ENCODE peak calls at places on chromosome 12, in four cellular contexts. I is PC-3, P is HCT116, F is GM23248. V is an unnamed sample.

GRCh38 chr12:39824505-39825198 is 205.0 kb upstream of the ABCD2 start:
- DNase-seq in I (no peak), P (no peak), F (peak; percentile 22), V (peak; percentile 7)

GRCh38 chr12:115149685-115150378 is 465.9 kb upstream of the TBX3 start:
- DNase-seq in I (peak; percentile 79), P (no peak), F (peak; percentile 93), V (no peak)

GRCh38 chr12:67428431-67428830 is 159.3 kb downstream of the CAND1 start:
- DNase-seq in I (peak; percentile 76), P (no peak), F (peak; percentile 41), V (no peak)

GRCh38 chr12:100391856-100392255 is 35.0 kb downstream of the SLC17A8 start:
- DNase-seq in I (peak; percentile 54), P (no peak), F (peak; percentile 9), V (no peak)

GRCh38 chr12:98373982-98374381 is 141.4 kb upstream of the TMPO start:
- DNase-seq in I (no peak), P (no peak), F (peak; percentile 39), V (no peak)

GRCh38 chr12:14514946-14515345 is 52.7 kb downstream of the PLBD1 start:
- DNase-seq in I (no peak), P (no peak), F (peak; percentile 40), V (no peak)

GRCh38 chr12:32776258-32776657 is 20.6 kb upstream of the YARS2 start:
- DNase-seq in I (peak; percentile 71), P (no peak), F (no peak), V (no peak)

GRCh38 chr12:19971396-19971802 is 396.9 kb upstream of the PDE3A start:
- DNase-seq in I (no peak), P (peak; percentile 6), F (peak; percentile 17), V (no peak)

GRCh38 chr12:77940011-77940423 is 109.3 kb downstream of the NAV3 start:
- DNase-seq in I (peak; percentile 90), P (peak; percentile 85), F (peak; percentile 93), V (no peak)

GRCh38 chr12:57893460-57894353 is 47.2 kb upstream of the CTDSP2 start:
- DNase-seq in I (no peak), P (no peak), F (peak; percentile 94), V (peak; percentile 72)

GRCh38 chr12:130715150-130715995 is 726 bp downstream of the RIMBP2 start:
- DNase-seq in I (no peak), P (no peak), F (no peak), V (peak; percentile 70)

GRCh38 chr12:7555752-7556151 is 52.2 kb upstream of the CD163 start:
- DNase-seq in I (peak; percentile 4), P (peak; percentile 48), F (peak; percentile 86), V (no peak)

GRCh38 chr12:52618866-52619265 is 507 bp upstream of the KRT73 start:
- DNase-seq in I (no peak), P (no peak), F (no peak), V (no peak)

GRCh38 chr12:100166232-100166631 is 23.6 kb upstream of the BLTP3B start:
- DNase-seq in I (no peak), P (no peak), F (no peak), V (no peak)

GRCh38 chr12:105741786-105742566 is 396.8 kb downstream of the NUAK1 start:
- DNase-seq in I (peak; percentile 64), P (no peak), F (peak; percentile 99), V (no peak)

GRCh38 chr12:111687255-111687654 is 1.4 kb downstream of the ACAD10 start:
- DNase-seq in I (peak; percentile 43), P (no peak), F (peak; percentile 30), V (peak; percentile 27)

GRCh38 chr12:21657336-21658077 is at the start of gene LDHB:
- DNase-seq in I (peak; percentile 90), P (peak; percentile 95), F (peak; percentile 96), V (peak; percentile 92)

GRCh38 chr12:89951050-89951693 is 242.5 kb upstream of the ATP2B1 start:
- DNase-seq in I (peak; percentile 97), P (no peak), F (peak; percentile 79), V (no peak)

GRCh38 chr12:2013111-2013510 is 8.9 kb upstream of the DCP1B start:
- DNase-seq in I (no peak), P (no peak), F (peak; percentile 38), V (no peak)

GRCh38 chr12:2008677-2009076 is 4.4 kb upstream of the DCP1B start:
- DNase-seq in I (no peak), P (no peak), F (no peak), V (no peak)

GRCh38 chr12:2013527-2014223 is 9.4 kb upstream of the DCP1B start:
- DNase-seq in I (no peak), P (no peak), F (peak; percentile 35), V (peak; percentile 69)

GRCh38 chr12:2011641-2012607 is 7.7 kb upstream of the DCP1B start:
- DNase-seq in I (no peak), P (no peak), F (no peak), V (no peak)

DNA sequence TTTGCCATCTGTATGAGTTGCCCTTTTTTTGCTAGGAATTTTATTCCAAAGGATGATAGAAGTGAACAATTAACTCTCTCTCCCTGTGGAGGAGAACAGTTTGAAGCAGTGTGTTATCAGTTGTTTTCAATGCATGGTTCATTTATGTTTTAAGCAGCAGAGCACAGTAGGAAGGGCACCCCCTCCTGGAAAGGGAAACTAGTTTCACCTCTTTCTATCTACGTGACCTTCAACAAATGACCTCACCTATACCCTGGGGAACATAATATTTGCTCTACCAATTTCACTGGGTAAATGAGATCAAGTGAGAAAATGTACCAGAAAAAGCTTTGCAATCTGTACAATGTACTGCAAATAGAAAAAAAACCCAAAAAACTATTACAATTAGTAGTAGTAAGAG is 5.4 kb upstream of the DCP1B start:
- DNase-seq in I (no peak), P (no peak), F (no peak), V (no peak)
- TF ChIP-seq EZH2phosphoT487 in I (no peak), P (no peak), F (no peak), V (no peak)

GRCh38 chr12:56776654-56777053 is 13.5 kb downstream of the HSD17B6 start:
- DNase-seq in I (no peak), P (no peak), F (no peak), V (no peak)

GRCh38 chr12:56769868-56770267 is 6.7 kb downstream of the HSD17B6 start:
- DNase-seq in I (no peak), P (no peak), F (no peak), V (no peak)

GRCh38 chr12:56775638-56776037 is 12.5 kb downstream of the HSD17B6 start:
- DNase-seq in I (no peak), P (no peak), F (peak; percentile 38), V (no peak)

GRCh38 chr12:56773113-56773512 is 10.0 kb downstream of the HSD17B6 start:
- DNase-seq in I (no peak), P (no peak), F (no peak), V (no peak)

GRCh38 chr12:56772625-56773024 is 9.5 kb downstream of the HSD17B6 start:
- DNase-seq in I (no peak), P (no peak), F (no peak), V (no peak)
- TF ChIP-seq EZH2phosphoT487 in I (no peak), P (no peak), F (no peak), V (no peak)

DNA sequence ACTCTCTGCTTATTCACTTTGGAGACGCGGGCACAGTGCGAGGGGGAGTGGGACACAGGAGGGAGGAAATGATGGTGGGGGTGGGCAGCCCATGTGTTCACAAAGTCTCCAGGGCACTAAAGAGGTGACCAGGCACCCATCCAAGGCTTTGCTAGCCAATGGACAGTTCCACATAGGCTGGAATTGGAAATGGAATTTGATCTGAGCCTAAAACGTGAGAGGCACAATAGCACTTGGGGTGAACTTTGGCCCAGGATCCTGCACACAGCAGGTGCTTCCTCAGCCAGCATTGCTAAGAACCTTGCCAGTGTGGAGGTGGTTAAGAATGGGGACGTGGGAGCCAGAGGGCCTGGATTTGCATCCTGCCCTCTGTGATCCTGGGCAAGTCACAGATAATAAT is 193.8 kb downstream of the CHST11 start:
- DNase-seq in I (no peak), P (no peak), F (no peak), V (no peak)
- TF ChIP-seq EZH2phosphoT487 in I (no peak), P (no peak), F (no peak), V (no peak)

GRCh38 chr12:88225776-88226175 is 83.7 kb downstream of the TMTC3 start:
- DNase-seq in I (no peak), P (no peak), F (no peak), V (no peak)
- TF ChIP-seq EZH2phosphoT487 in I (no peak), P (no peak), F (no peak), V (no peak)

GRCh38 chr12:49538740-49539403 is at the start of gene KCNH3:
- DNase-seq in I (peak; percentile 69), P (peak; percentile 37), F (peak; percentile 82), V (peak; percentile 93)

GRCh38 chr12:49541140-49541861 is 2.5 kb downstream of the KCNH3 start:
- DNase-seq in I (no peak), P (no peak), F (no peak), V (peak; percentile 35)

GRCh38 chr12:49537709-49538601 is 875 bp upstream of the KCNH3 start:
- DNase-seq in I (peak; percentile 15), P (no peak), F (peak; percentile 45), V (peak; percentile 74)

GRCh38 chr12:49540229-49541139 is 1.7 kb downstream of the KCNH3 start:
- DNase-seq in I (peak; percentile 65), P (no peak), F (no peak), V (peak; percentile 44)

DNA sequence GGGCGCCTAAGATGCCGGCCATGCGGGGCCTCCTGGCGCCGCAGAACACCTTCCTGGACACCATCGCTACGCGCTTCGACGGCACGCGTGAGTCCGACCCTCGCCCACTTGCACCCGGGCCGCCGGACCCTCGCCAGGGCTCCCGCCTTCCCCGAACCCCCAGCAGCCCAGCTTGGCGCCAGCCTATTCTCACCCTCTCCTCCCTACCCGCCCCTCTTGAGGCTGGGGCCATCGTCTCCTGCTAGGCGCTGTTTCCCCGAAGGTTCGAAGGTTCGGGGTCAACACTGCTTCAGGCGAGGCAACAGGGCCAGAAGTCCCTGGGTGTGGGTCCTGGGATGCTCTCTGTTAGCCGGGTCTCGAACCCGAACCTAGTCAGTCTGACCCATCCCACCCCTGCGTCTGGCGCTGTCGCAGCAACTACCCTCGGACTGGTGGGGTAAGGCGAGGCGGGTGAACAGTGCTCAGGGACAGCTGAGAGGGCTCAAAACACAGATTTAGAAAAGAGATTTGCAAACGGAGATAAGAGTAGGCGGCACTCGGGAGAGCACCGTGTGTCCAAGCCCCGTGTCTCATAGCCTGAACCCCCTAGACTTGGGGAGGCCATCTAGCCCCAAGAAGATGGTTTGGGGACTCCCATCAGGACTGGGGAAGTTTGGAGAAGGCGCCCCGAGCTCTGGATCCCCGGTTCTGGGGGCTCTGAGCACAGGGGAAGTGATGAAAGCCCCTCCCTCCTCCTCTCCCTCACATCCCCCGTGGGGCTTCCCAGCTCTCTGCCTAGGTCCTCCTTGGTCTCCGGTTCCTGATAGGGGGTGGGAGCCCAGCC is 787 bp downstream of the KCNH3 start:
- DNase-seq in I (no peak), P (no peak), F (no peak), V (peak; percentile 47)
- TF ChIP-seq EZH2phosphoT487 in I (no peak), P (no peak), F (peak; percentile 49), V (no peak)

GRCh38 chr12:2283910-2284309 is 231.1 kb downstream of the CACNA1C start:
- DNase-seq in I (no peak), P (no peak), F (peak; percentile 70), V (no peak)
- TF ChIP-seq EZH2phosphoT487 in I (no peak), P (no peak), F (no peak), V (no peak)